ENCODE peak calls at places on chromosomes 3 and 15, in ten cellular contexts. W is EH; Q is activated CD4-positive, alpha-beta T cell treated with anti-CD3 and anti-CD28 coated beads, Interleukin-2, amount 50 U/mL, for 1 hour; Y is SW 1271; M is MV-4-11; J is thoracic aorta; K is stimulated activated CD4-positive, alpha-beta T cell treated with anti-CD3 and anti-CD28 coated beads, Interleukin-1b, Interleukin-23, amount 100 ng/mL, for 1 hour; H is GM12892; D is Ammon's horn; E is HEK293T. S is an unnamed sample.

GRCh38 chr15:39312984-39313383 is 267.9 kb upstream of the THBS1 start:
- DNase-seq in W (peak; percentile 37), Q (no peak), Y (no peak), M (peak; percentile 74), J (no peak), K (no peak), H (no peak), D (no peak), E (no peak), S (peak; percentile 72)

GRCh38 chr3:65377637-65378036 is 661.1 kb downstream of the MAGI1 start:
- DNase-seq in W (no peak), Q (no peak), Y (no peak), M (no peak), J (no peak), K (no peak), H (no peak), D (no peak), E (no peak), S (no peak)

GRCh38 chr3:129975332-129976090 is 991 bp downstream of the TRH start:
- DNase-seq in W (no peak), Q (peak; percentile 5), Y (no peak), M (peak; percentile 9), J (no peak), K (no peak), H (no peak), D (peak; percentile 20), E (no peak), S (no peak)

GRCh38 chr3:94176886-94177285 is 114.0 kb downstream of the NSUN3 start:
- DNase-seq in W (peak; percentile 2), Q (no peak), Y (no peak), M (no peak), J (no peak), K (no peak), H (no peak), D (peak; percentile 20), E (no peak), S (no peak)

GRCh38 chr3:61828158-61828874 is 266.9 kb downstream of the PTPRG start:
- DNase-seq in W (no peak), Q (no peak), Y (no peak), M (no peak), J (no peak), K (no peak), H (no peak), D (no peak), E (no peak), S (no peak)

GRCh38 chr3:158570999-158571702 is at the start of gene MLF1:
- DNase-seq in W (peak; percentile 95), Q (peak; percentile 75), Y (peak; percentile 73), M (peak; percentile 72), J (peak; percentile 93), K (peak; percentile 37), H (peak; percentile 54), D (peak; percentile 98), E (peak; percentile 98), S (no peak)

GRCh38 chr3:67564008-67564407 is 90.4 kb downstream of the SUCLG2 start:
- DNase-seq in W (peak; percentile 19), Q (no peak), Y (no peak), M (no peak), J (no peak), K (no peak), H (no peak), D (no peak), E (no peak), S (no peak)

GRCh38 chr3:5056005-5056391 is 66.1 kb upstream of the ARL8B start:
- DNase-seq in W (peak; percentile 34), Q (no peak), Y (no peak), M (no peak), J (no peak), K (no peak), H (no peak), D (no peak), E (no peak), S (no peak)

GRCh38 chr3:52185837-52186236 is 12.1 kb upstream of the ALAS1 start:
- DNase-seq in W (no peak), Q (no peak), Y (no peak), M (peak; percentile 90), J (no peak), K (no peak), H (no peak), D (no peak), E (no peak), S (peak; percentile 69)

GRCh38 chr3:182078929-182079328 is 367.2 kb downstream of the SOX2 start:
- DNase-seq in W (no peak), Q (no peak), Y (no peak), M (no peak), J (no peak), K (no peak), H (no peak), D (no peak), E (no peak), S (no peak)

GRCh38 chr3:182292586-182292985 is 500.7 kb upstream of the ATP11B start:
- DNase-seq in W (no peak), Q (no peak), Y (no peak), M (no peak), J (no peak), K (no peak), H (no peak), D (no peak), E (no peak), S (no peak)

GRCh38 chr3:179166561-179167201 is 18.5 kb downstream of the PIK3CA start:
- DNase-seq in W (no peak), Q (no peak), Y (no peak), M (no peak), J (no peak), K (no peak), H (no peak), D (no peak), E (no peak), S (no peak)

GRCh38 chr15:64459382-64459781 is 996 bp upstream of the ZNF609 start:
- DNase-seq in W (no peak), Q (no peak), Y (no peak), M (no peak), J (no peak), K (no peak), H (no peak), D (no peak), E (no peak), S (no peak)

GRCh38 chr15:41513282-41514227 is at the start of gene LTK:
- DNase-seq in W (peak; percentile 31), Q (no peak), Y (no peak), M (peak; percentile 44), J (no peak), K (no peak), H (no peak), D (no peak), E (peak; percentile 69), S (no peak)

GRCh38 chr3:139466369-139466768 is 9.9 kb downstream of the RBP2 start:
- DNase-seq in W (no peak), Q (no peak), Y (no peak), M (no peak), J (no peak), K (no peak), H (no peak), D (no peak), E (no peak), S (no peak)

GRCh38 chr3:73074681-73075305 is 13.3 kb downstream of the EBLN2 start:
- DNase-seq in W (peak; percentile 28), Q (no peak), Y (no peak), M (no peak), J (no peak), K (no peak), H (no peak), D (no peak), E (no peak), S (no peak)

GRCh38 chr3:7637694-7638093 is 776.8 kb downstream of the GRM7 start:
- DNase-seq in W (no peak), Q (no peak), Y (no peak), M (no peak), J (no peak), K (no peak), H (no peak), D (no peak), E (no peak), S (no peak)

GRCh38 chr3:16124636-16125035 is 49.8 kb upstream of the GALNT15 start:
- DNase-seq in W (peak; percentile 99), Q (no peak), Y (no peak), M (peak; percentile 58), J (no peak), K (no peak), H (no peak), D (no peak), E (no peak), S (no peak)

GRCh38 chr3:46692566-46692983 is 904 bp downstream of the ALS2CL start:
- DNase-seq in W (peak; percentile 39), Q (no peak), Y (no peak), M (no peak), J (no peak), K (no peak), H (no peak), D (no peak), E (no peak), S (no peak)

GRCh38 chr15:78739206-78739605 is 72.1 kb downstream of the ADAMTS7 start:
- DNase-seq in W (no peak), Q (no peak), Y (no peak), M (no peak), J (no peak), K (no peak), H (no peak), D (no peak), E (no peak), S (no peak)

GRCh38 chr3:148975277-148975676 is 16.1 kb upstream of the GYG1 start:
- DNase-seq in W (no peak), Q (no peak), Y (no peak), M (no peak), J (peak; percentile 6), K (no peak), H (no peak), D (no peak), E (no peak), S (no peak)

GRCh38 chr3:47617061-47618010 is 38.7 kb upstream of the CSPG5 start:
- DNase-seq in W (peak; percentile 59), Q (no peak), Y (no peak), M (no peak), J (no peak), K (no peak), H (no peak), D (no peak), E (no peak), S (no peak)

GRCh38 chr15:54859982-54860381 is 336.8 kb downstream of the RSL24D1 start:
- DNase-seq in W (no peak), Q (no peak), Y (no peak), M (no peak), J (no peak), K (no peak), H (no peak), D (no peak), E (no peak), S (no peak)

GRCh38 chr3:114121996-114122709 is 56.7 kb downstream of the DRD3 start:
- DNase-seq in W (peak; percentile 72), Q (no peak), Y (no peak), M (no peak), J (no peak), K (no peak), H (no peak), D (peak; percentile 8), E (no peak), S (no peak)

GRCh38 chr15:56930663-56931313 is 12.3 kb downstream of the TCF12 start:
- DNase-seq in W (no peak), Q (no peak), Y (no peak), M (no peak), J (no peak), K (no peak), H (no peak), D (no peak), E (no peak), S (no peak)

GRCh38 chr15:44550256-44550655 is 13.3 kb downstream of the EIF3J start:
- DNase-seq in W (peak; percentile 39), Q (no peak), Y (no peak), M (no peak), J (no peak), K (no peak), H (no peak), D (no peak), E (no peak), S (no peak)

GRCh38 chr3:141410861-141411771 is 42.8 kb downstream of the ZBTB38 start:
- DNase-seq in W (peak; percentile 54), Q (peak; percentile 18), Y (no peak), M (no peak), J (no peak), K (no peak), H (no peak), D (peak; percentile 68), E (no peak), S (peak; percentile 45)

GRCh38 chr15:44633603-44634002 is 29.9 kb downstream of the SPG11 start:
- DNase-seq in W (peak; percentile 61), Q (no peak), Y (no peak), M (peak; percentile 71), J (no peak), K (no peak), H (no peak), D (no peak), E (no peak), S (no peak)

S was measured in KBM-7.